ENCODE peak calls at places on chromosomes 5 and 9, in nine cellular contexts. Y is stimulated activated CD4-positive, alpha-beta T cell treated with anti-CD3 and anti-CD28 coated beads, Interleukin-12 subunit alpha, Interleukin-12 subunit beta, amount 100 ng/mL, for 48 hours; D is HuH-7; K is HTR-8/SVneo; O is neural crest cell; V is PC-3; P is NCI-H524; Z is HEK293T; F is AML-193. R is an unnamed sample.

GRCh38 chr5:95554647-95555548 is at the start of the genes ARSK and SKIC3:
- DNase-seq in Y (peak; percentile 85), D (peak; percentile 85), K (peak; percentile 94), O (peak; percentile 84), V (peak; percentile 99), P (peak; percentile 98), Z (peak; percentile 89), F (peak; percentile 96), R (peak; percentile 99)

GRCh38 chr5:180525363-180525762 is 31.2 kb downstream of the CNOT6 start:
- DNase-seq in Y (no peak), D (no peak), K (no peak), O (no peak), V (no peak), P (no peak), Z (no peak), F (no peak), R (no peak)

GRCh38 chr5:159909126-159909525 is 7.2 kb upstream of the ADRA1B start:
- DNase-seq in Y (no peak), D (no peak), K (no peak), O (no peak), V (no peak), P (no peak), Z (no peak), F (no peak), R (no peak)

GRCh38 chr5:120759586-120759985 is 295.5 kb downstream of the PRR16 start:
- DNase-seq in Y (no peak), D (no peak), K (no peak), O (no peak), V (no peak), P (no peak), Z (no peak), F (no peak), R (no peak)

GRCh38 chr9:33946779-33947535 is 101.7 kb downstream of the UBAP2 start:
- DNase-seq in Y (no peak), D (no peak), K (peak; percentile 49), O (no peak), V (peak; percentile 83), P (no peak), Z (no peak), F (no peak), R (peak; percentile 94)

GRCh38 chr9:134627417-134628353 is 13.9 kb upstream of the COL5A1 start:
- DNase-seq in Y (no peak), D (no peak), K (no peak), O (no peak), V (no peak), P (no peak), Z (no peak), F (no peak), R (no peak)

GRCh38 chr5:172561151-172561550 is 79.9 kb upstream of the NEURL1B start:
- DNase-seq in Y (no peak), D (no peak), K (peak; percentile 29), O (no peak), V (peak; percentile 16), P (no peak), Z (no peak), F (no peak), R (no peak)

GRCh38 chr9:93813687-93814560 is 141.2 kb downstream of the BARX1 start:
- DNase-seq in Y (no peak), D (no peak), K (no peak), O (no peak), V (no peak), P (peak; percentile 95), Z (no peak), F (no peak), R (no peak)

GRCh38 chr9:37575921-37576721 is at the start of gene FBXO10:
- DNase-seq in Y (no peak), D (peak; percentile 91), K (peak; percentile 29), O (peak; percentile 79), V (peak; percentile 36), P (no peak), Z (peak; percentile 77), F (no peak), R (no peak)

GRCh38 chr5:150624334-150625163 is 15.9 kb upstream of the SYNPO start:
- DNase-seq in Y (no peak), D (peak; percentile 70), K (peak; percentile 53), O (no peak), V (no peak), P (no peak), Z (peak; percentile 75), F (no peak), R (no peak)

GRCh38 chr9:36584626-36585460 is 12.1 kb downstream of the MELK start:
- DNase-seq in Y (no peak), D (no peak), K (peak; percentile 35), O (no peak), V (peak; percentile 56), P (no peak), Z (no peak), F (no peak), R (peak; percentile 37)

GRCh38 chr5:93421498-93421897 is 159.5 kb downstream of the NR2F1-AS1 start:
- DNase-seq in Y (no peak), D (no peak), K (no peak), O (peak; percentile 34), V (no peak), P (peak; percentile 36), Z (no peak), F (no peak), R (no peak)

GRCh38 chr5:7586499-7586898 is 190.6 kb downstream of the ADCY2 start:
- DNase-seq in Y (no peak), D (no peak), K (no peak), O (no peak), V (no peak), P (no peak), Z (no peak), F (no peak), R (no peak)

GRCh38 chr5:132877938-132878337 is 4.5 kb downstream of the LEAP2 start:
- DNase-seq in Y (no peak), D (no peak), K (no peak), O (no peak), V (peak; percentile 16), P (no peak), Z (peak; percentile 23), F (no peak), R (no peak)

GRCh38 chr5:154842689-154843530 is 7.5 kb downstream of the FAXDC2 start:
- DNase-seq in Y (no peak), D (no peak), K (no peak), O (no peak), V (no peak), P (no peak), Z (no peak), F (no peak), R (no peak)

GRCh38 chr5:134584662-134585061 is 48.0 kb downstream of the SAR1B start:
- DNase-seq in Y (no peak), D (no peak), K (no peak), O (no peak), V (no peak), P (no peak), Z (no peak), F (no peak), R (no peak)

GRCh38 chr9:27365977-27366376 is 69.0 kb upstream of the EQTN start:
- DNase-seq in Y (peak; percentile 66), D (no peak), K (no peak), O (no peak), V (no peak), P (no peak), Z (no peak), F (no peak), R (no peak)

GRCh38 chr9:132210472-132211145 is 48.8 kb downstream of the NTNG2 start:
- DNase-seq in Y (peak; percentile 5), D (no peak), K (no peak), O (no peak), V (peak; percentile 57), P (no peak), Z (no peak), F (no peak), R (no peak)

GRCh38 chr5:73812962-73813588 is 187.1 kb downstream of the ARHGEF28 start:
- DNase-seq in Y (no peak), D (no peak), K (no peak), O (no peak), V (no peak), P (no peak), Z (no peak), F (no peak), R (no peak)

GRCh38 chr5:3590967-3591900 is 4.4 kb upstream of the IRX1 start:
- DNase-seq in Y (no peak), D (no peak), K (no peak), O (no peak), V (no peak), P (peak; percentile 57), Z (no peak), F (no peak), R (no peak)

GRCh38 chr9:111798786-111799185 is 4.0 kb upstream of the SHOC1 start:
- DNase-seq in Y (no peak), D (no peak), K (no peak), O (no peak), V (peak; percentile 42), P (no peak), Z (no peak), F (no peak), R (peak; percentile 11)

GRCh38 chr5:55533806-55534435 is 843 bp downstream of the PLPP1 start:
- DNase-seq in Y (no peak), D (peak; percentile 49), K (peak; percentile 56), O (peak; percentile 50), V (peak; percentile 21), P (no peak), Z (peak; percentile 57), F (no peak), R (no peak)

GRCh38 chr5:74546796-74547195 is 93.7 kb downstream of the ENC1 start:
- DNase-seq in Y (no peak), D (no peak), K (no peak), O (no peak), V (peak; percentile 54), P (no peak), Z (no peak), F (no peak), R (no peak)

GRCh38 chr9:87497080-87497603 is 525 bp upstream of the DAPK1 start:
- DNase-seq in Y (no peak), D (no peak), K (no peak), O (no peak), V (no peak), P (no peak), Z (no peak), F (no peak), R (no peak)

GRCh38 chr9:89996717-89997116 is 391.9 kb downstream of the GADD45G start:
- DNase-seq in Y (no peak), D (peak; percentile 19), K (no peak), O (no peak), V (no peak), P (no peak), Z (no peak), F (no peak), R (no peak)

GRCh38 chr9:93674580-93675335 is 98.4 kb downstream of the PHF2 start:
- DNase-seq in Y (no peak), D (no peak), K (no peak), O (no peak), V (no peak), P (no peak), Z (no peak), F (no peak), R (no peak)

GRCh38 chr5:173707392-173707791 is 90.9 kb upstream of the BOD1 start:
- DNase-seq in Y (no peak), D (no peak), K (peak; percentile 31), O (no peak), V (peak; percentile 58), P (no peak), Z (no peak), F (no peak), R (peak; percentile 71)

R was measured in AG09309.